ENCODE peak calls at places on chromosomes 12 and 14, in eight cellular contexts. I is breast epithelium, P is upper lobe of right lung, Z is transverse colon, T is foreskin fibroblast, W is neural progenitor cell, H is AG04450, S is GM20000. Y is an unnamed sample.

GRCh38 chr14:65100905-65101541 is 1.3 kb downstream of the MAX start:
- DNase-seq in S (no peak), H (no peak), Z (no peak), I (no peak), P (no peak), W (no peak), T (no peak), Y (no peak)

GRCh38 chr14:103204852-103205540 is 81.7 kb downstream of the TNFAIP2 start:
- DNase-seq in T (no peak), H (no peak), Z (no peak), I (no peak), P (peak), S (no peak), W (no peak), Y (no peak)

GRCh38 chr12:3259976-3260375 is 182.8 kb downstream of the TSPAN9 start:
- DNase-seq in H (no peak), S (no peak), W (no peak), Z (no peak), P (no peak), T (no peak), I (no peak), Y (no peak)

GRCh38 chr12:76863005-76863670 is 15.7 kb downstream of the CSRP2 start:
- DNase-seq in W (no peak), T (peak), Z (no peak), I (no peak), H (peak), S (no peak), P (no peak), Y (no peak)

GRCh38 chr14:69582207-69582606 is 7.5 kb upstream of the CCDC177 start:
- DNase-seq in I (no peak), P (no peak), H (peak), T (no peak), S (no peak), Z (no peak), W (no peak), Y (no peak)

GRCh38 chr12:11973396-11973795 is 97.3 kb upstream of the BCL2L14 start:
- DNase-seq in Z (no peak), I (no peak), W (no peak), T (no peak), H (no peak), P (no peak), S (no peak), Y (no peak)

GRCh38 chr12:11765817-11766794 is 116.6 kb downstream of the ETV6 start:
- DNase-seq in I (no peak), P (no peak), T (peak), Z (peak), S (peak), W (no peak), H (peak), Y (peak)

GRCh38 chr14:92561906-92562489 is 48.4 kb downstream of the RIN3 start:
- DNase-seq in P (no peak), I (no peak), S (no peak), T (no peak), Z (no peak), H (no peak), W (no peak), Y (no peak)

GRCh38 chr14:47194051-47194450 is 481.4 kb downstream of the MDGA2 start:
- DNase-seq in W (no peak), S (no peak), T (no peak), H (no peak), I (no peak), Z (no peak), P (no peak), Y (no peak)

GRCh38 chr12:101539148-101539547 is 55.6 kb upstream of the MYBPC1 start:
- DNase-seq in H (no peak), W (no peak), S (no peak), Z (no peak), I (no peak), T (no peak), P (no peak), Y (no peak)

GRCh38 chr12:64583395-64584172 is 26.7 kb upstream of the RASSF3 start:
- DNase-seq in W (no peak), P (no peak), T (peak), Z (no peak), I (no peak), H (no peak), S (no peak), Y (no peak)

GRCh38 chr12:25119020-25119419 is 75.9 kb downstream of the DNAI7 start:
- DNase-seq in T (no peak), S (peak), Z (no peak), H (no peak), P (no peak), I (no peak), W (no peak), Y (peak)

GRCh38 chr14:73463411-73463810 is 5.1 kb upstream of the NUMB start:
- DNase-seq in S (no peak), H (peak), I (no peak), T (peak), Z (peak), P (no peak), W (no peak), Y (peak)

GRCh38 chr12:106245767-106246166 is 2.1 kb downstream of the CKAP4 start:
- DNase-seq in H (no peak), T (peak), W (no peak), P (peak), I (no peak), S (no peak), Z (peak), Y (no peak)

GRCh38 chr12:114403044-114403689 is 2.8 kb downstream of the TBX5 start:
- DNase-seq in S (no peak), Z (no peak), I (no peak), T (peak), P (no peak), H (no peak), W (peak), Y (no peak)

GRCh38 chr12:38386238-38386985 is 69.8 kb downstream of the ALG10B start:
- DNase-seq in Z (no peak), P (no peak), I (no peak), H (no peak), T (no peak), S (no peak), W (no peak), Y (peak)

GRCh38 chr12:131620946-131621681 is 89.8 kb upstream of the SFSWAP start:
- DNase-seq in W (no peak), I (no peak), P (no peak), T (no peak), H (no peak), S (no peak), Z (no peak), Y (no peak)

GRCh38 chr12:120100630-120101029 is 15.9 kb downstream of the RAB35 start:
- DNase-seq in T (peak), S (no peak), W (no peak), I (no peak), H (no peak), Z (peak), P (no peak), Y (no peak)

GRCh38 chr14:77988966-77989365 is 181.2 kb upstream of the NRXN3 start:
- DNase-seq in H (peak), W (no peak), P (no peak), T (no peak), Z (no peak), I (no peak), S (no peak), Y (no peak)

GRCh38 chr14:38941485-38941884 is 161.6 kb downstream of the SEC23A start:
- DNase-seq in S (no peak), Z (no peak), W (no peak), P (no peak), T (no peak), H (no peak), I (no peak), Y (peak)
- TF ChIP-seq CTCF in S (no peak), Z (no peak), W (no peak), P (no peak), T (no peak), H (no peak), I (no peak), Y (no peak)

DNA sequence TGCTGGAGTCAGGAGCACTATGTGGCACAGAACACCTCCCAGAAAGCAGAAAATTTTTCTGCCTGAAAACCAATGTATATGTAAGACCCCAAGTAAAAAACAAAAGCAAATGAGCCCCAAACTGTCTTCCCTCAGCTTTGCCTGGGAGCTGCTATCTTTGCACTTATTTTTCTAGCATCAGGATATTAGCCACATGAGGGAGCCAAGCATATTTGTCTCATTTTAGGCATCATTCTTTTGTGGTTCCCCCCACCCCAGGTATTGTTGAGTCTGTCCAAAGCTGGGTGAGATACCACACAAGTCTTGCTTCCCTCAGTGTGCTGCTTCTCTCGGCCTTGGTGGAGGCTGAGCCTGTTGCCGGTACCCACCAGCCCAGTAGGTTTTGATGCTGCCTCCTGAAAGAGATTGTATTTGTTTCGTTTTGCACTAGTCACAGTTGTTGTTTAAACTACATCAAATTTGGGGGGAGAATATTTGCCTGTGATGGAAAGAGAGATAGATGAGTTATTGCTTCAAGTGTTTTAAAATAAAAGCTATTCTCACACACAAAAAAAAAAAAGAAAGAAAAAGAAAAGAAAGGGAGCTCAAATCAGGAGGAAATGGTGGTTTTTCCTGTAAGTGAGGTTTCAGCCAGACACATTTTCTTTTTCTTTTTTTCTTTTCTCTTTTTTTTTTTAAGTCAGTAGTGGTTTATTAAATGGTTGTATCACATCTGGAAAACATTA is 58.3 kb downstream of the SLC4A8 start:
- DNase-seq in S (peak), I (no peak), W (no peak), T (no peak), Z (no peak), P (no peak), H (no peak), Y (peak)
- TF ChIP-seq CTCF in S (peak), I (no peak), W (no peak), T (no peak), Z (no peak), P (no peak), H (no peak), Y (no peak)

GRCh38 chr12:128531153-128531552 is 264.2 kb downstream of the TMEM132C start:
- DNase-seq in T (no peak), S (no peak), H (no peak), I (no peak), P (no peak), Z (no peak), W (peak), Y (peak)
- TF ChIP-seq CTCF in T (no peak), S (no peak), H (no peak), I (no peak), P (no peak), Z (peak), W (peak), Y (no peak)

GRCh38 chr14:26132061-26132460 is 465.8 kb downstream of the NOVA1 start:
- DNase-seq in T (no peak), Z (no peak), H (no peak), W (no peak), S (no peak), I (no peak), P (no peak), Y (no peak)

GRCh38 chr14:26138764-26139445 is 458.9 kb downstream of the NOVA1 start:
- DNase-seq in H (no peak), W (peak), P (no peak), I (no peak), T (no peak), Z (no peak), S (no peak), Y (no peak)

DNA sequence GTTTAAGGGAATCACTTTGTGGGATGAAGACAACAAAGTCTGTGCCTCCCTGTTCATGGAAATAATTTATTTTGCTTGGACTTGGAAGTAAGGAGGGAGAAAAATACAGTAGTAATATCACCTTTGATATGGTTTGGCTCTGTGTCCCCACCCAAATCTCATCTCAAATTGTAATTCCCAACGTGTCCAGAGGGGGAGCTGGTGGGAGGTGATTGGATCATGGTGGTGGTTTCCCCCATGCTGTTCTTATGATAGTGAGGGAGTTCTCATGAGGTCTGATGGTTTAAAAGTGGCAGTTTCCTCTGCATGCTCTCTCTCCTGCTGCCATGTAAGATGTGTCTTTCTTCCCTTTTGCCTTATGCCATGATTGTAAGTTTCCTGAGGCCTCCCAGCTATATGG is 460.7 kb downstream of the NOVA1 start:
- DNase-seq in Z (no peak), T (no peak), P (no peak), I (no peak), S (no peak), W (no peak), H (no peak), Y (no peak)
- TF ChIP-seq CTCF in Z (no peak), T (no peak), P (no peak), I (no peak), S (no peak), W (peak), H (no peak), Y (no peak)

GRCh38 chr14:82911930-82912329 is 1378.3 kb upstream of the SEL1L start:
- DNase-seq in W (peak), S (no peak), I (no peak), Z (no peak), H (no peak), P (no peak), T (no peak), Y (no peak)

GRCh38 chr14:82913396-82913795 is 1379.7 kb upstream of the SEL1L start:
- DNase-seq in I (no peak), H (no peak), W (no peak), Z (no peak), T (no peak), S (no peak), P (no peak), Y (no peak)

GRCh38 chr14:82915381-82915780 is 1381.7 kb upstream of the SEL1L start:
- DNase-seq in W (no peak), P (no peak), Z (no peak), S (no peak), H (no peak), T (no peak), I (no peak), Y (no peak)
- TF ChIP-seq CTCF in W (no peak), P (no peak), Z (no peak), S (no peak), H (no peak), T (no peak), I (no peak), Y (no peak)

DNA sequence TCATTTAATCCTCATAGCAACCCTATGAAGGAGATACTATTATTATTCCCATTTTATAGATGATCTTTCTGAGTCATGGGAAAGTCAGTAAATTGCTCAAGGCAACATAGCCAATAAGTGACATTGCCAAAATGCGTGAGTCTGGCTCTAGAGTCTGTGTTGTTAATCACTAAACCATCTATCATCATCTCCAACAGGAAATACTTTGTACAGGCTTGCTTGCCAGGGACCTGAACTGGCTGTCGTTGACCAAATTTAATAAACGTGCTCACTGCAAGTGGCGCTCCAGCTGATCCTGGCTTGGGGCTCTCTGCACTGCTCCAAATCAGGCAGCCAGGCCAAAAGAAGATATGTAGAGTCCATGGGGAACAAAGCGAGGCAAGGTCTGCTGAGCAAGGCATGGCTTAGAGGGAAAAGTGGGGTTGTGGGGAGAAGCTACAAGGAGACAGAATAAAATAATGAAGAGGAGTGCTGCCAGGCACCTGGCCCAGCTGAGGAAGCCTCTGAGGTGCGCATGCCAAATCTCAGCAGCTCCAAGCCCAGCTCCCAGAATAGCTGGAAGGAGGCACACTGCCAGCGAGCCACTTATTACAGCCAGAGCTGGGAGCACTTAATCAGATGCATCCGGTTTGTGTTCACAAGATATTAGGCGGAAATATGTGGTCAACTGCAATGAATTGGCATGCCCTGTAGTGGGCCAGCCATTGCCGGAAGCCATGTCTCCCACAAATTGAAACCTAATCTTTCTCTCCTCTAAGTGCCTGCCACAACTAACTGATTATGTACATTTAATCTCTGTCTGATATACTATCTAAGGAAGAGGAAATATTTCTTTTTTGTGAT is 43.3 kb upstream of the PTPRO start:
- DNase-seq in Z (peak), S (no peak), P (peak), T (peak), I (peak), H (no peak), W (no peak), Y (peak)
- TF ChIP-seq CTCF in Z (no peak), S (no peak), P (peak), T (no peak), I (no peak), H (no peak), W (no peak), Y (no peak)

DNA sequence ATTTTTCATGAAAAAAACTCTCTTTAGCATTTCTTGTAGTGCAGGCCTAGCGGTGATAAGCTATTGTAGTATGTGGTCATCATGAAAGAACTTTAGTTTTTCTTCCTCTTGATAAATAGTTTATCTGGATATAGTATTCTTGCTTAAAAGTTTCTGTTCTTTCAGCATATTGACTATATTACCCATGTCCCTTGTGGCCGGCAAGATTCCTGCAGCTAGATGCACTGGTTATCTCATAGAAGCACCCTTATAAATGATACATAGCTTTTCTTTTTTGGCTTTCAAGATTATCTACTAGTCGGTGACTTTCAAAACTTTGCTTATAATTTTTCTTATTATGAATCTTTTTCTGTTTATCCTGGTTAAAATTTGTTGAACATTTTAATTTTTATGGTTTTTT is 234.8 kb downstream of the ALG10 start:
- DNase-seq in T (no peak), I (no peak), W (no peak), P (no peak), S (no peak), Z (no peak), H (no peak), Y (no peak)
- TF ChIP-seq CTCF in T (no peak), I (no peak), W (no peak), P (no peak), S (no peak), Z (no peak), H (no peak), Y (no peak)

DNA sequence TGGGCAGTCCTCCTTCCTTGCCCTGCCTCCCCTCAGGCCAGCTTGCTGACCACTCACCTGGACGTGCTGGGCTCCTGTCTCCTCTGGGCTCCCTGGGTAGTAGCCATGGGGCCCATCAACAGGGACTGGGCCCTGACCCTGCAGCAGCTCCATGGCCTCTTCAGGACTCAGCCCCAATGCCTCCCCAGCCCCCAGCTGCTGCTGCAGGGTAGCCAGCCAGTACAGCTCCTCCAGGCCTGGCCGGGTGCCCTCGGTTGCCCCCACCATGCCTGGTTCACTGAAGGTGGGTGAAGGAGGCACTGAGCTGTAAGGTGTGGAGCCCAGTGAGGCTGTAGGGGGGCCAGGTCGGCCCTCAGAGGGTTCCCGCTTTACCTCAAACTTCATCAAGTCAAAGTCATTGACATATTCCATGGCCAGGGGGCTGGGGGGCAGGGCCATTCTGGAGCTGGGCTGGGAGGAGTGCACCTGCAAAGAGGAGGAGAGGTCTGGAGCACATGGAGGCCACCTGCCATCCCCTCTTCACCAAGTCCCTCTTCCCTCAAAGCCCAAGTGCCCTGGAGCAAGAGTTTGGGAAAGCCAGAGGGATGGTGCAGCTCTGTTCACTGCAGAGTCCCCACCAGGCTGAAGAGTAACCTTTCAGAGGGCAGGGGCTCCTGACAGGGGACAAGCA is 11.2 kb downstream of the CPNE6 start:
- DNase-seq in S (no peak), Z (no peak), I (no peak), W (no peak), T (no peak), H (no peak), P (no peak), Y (no peak)
- TF ChIP-seq CTCF in S (no peak), Z (no peak), I (no peak), W (no peak), T (no peak), H (no peak), P (no peak), Y (no peak)

DNA sequence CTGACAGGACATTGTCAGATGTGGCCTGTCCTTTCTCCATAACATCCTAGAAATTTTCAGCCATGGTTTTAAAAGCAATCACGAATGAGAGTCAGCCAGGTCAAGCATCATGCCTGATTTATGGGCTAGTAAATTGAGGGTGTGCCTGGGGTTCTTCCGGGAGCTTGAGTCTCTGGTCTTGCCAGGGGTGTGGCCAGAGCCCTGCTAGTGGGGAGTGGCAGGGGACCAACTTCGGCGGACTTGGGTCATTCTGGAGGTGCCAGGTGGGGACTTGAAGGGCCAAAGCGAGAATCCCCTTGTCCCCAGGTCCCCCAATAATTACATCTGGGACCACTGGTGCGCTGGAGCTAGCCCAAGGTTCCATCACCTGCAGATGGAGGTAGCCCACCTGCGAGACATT is 5.7 kb downstream of the OTUB2 start:
- DNase-seq in S (no peak), I (no peak), T (no peak), W (no peak), H (no peak), P (no peak), Z (peak), Y (no peak)
- TF ChIP-seq CTCF in S (no peak), I (no peak), T (no peak), W (no peak), H (no peak), P (no peak), Z (no peak), Y (no peak)